ENCODE peak calls at places on chromosomes 1 and 21, in four cellular contexts. Y is stimulated activated CD4-positive, alpha-beta T cell treated with anti-CD3 and anti-CD28 coated beads, Interleukin-1b, Interleukin-23, amount 100 ng/mL, for 1 hour; N is body of pancreas; G is activated naive CD8-positive, alpha-beta T cell treated with anti-CD3 and anti-CD28 coated beads, Interleukin-2, amount 50 U/mL, for 24 hours. O is an unnamed sample.

GRCh38 chr1:225451340-225451739 is 23.5 kb upstream of the LBR start:
- DNase-seq in Y (no peak), N (no peak), G (no peak), O (peak)

GRCh38 chr1:206000641-206001339 is 2.4 kb downstream of the RAB7B start:
- DNase-seq in Y (no peak), N (no peak), G (peak), O (no peak)

GRCh38 chr1:66412689-66413088 is 121.3 kb upstream of the SGIP1 start:
- DNase-seq in Y (no peak), N (no peak), G (no peak), O (no peak)

GRCh38 chr1:179709841-179710329 is 33.2 kb upstream of the FAM163A start:
- DNase-seq in Y (no peak), N (no peak), G (no peak), O (no peak)

GRCh38 chr1:158930504-158930903 is 848 bp upstream of the PYHIN1 start:
- DNase-seq in Y (no peak), N (no peak), G (peak), O (peak)

GRCh38 chr1:33047839-33048305 is 11.2 kb upstream of the AK2 start:
- DNase-seq in Y (no peak), N (no peak), G (no peak), O (no peak)

GRCh38 chr1:119492763-119493162 is 14.2 kb upstream of the HSD3B1 start:
- DNase-seq in Y (no peak), N (no peak), G (no peak), O (no peak)

GRCh38 chr1:217568200-217568599 is 62.7 kb downstream of the GPATCH2 start:
- DNase-seq in Y (no peak), N (no peak), G (no peak), O (no peak)

GRCh38 chr1:67815303-67816095 is 17.8 kb downstream of the GNG12 start:
- DNase-seq in Y (no peak), N (no peak), G (no peak), O (peak)

GRCh38 chr1:86499987-86500593 is 31.4 kb downstream of the CLCA1 start:
- DNase-seq in Y (no peak), N (no peak), G (no peak), O (no peak)

GRCh38 chr1:77473690-77474089 is 191.9 kb downstream of the AK5 start:
- DNase-seq in Y (no peak), N (no peak), G (no peak), O (no peak)

GRCh38 chr1:19504796-19505693 is 19.7 kb upstream of the CAPZB start:
- DNase-seq in Y (no peak), N (no peak), G (no peak), O (no peak)

GRCh38 chr1:172863031-172863430 is 187.7 kb downstream of the TNFSF18 start:
- DNase-seq in Y (no peak), N (no peak), G (no peak), O (no peak)

GRCh38 chr21:28627261-28627660 is 365.4 kb downstream of the LTN1 start:
- DNase-seq in Y (no peak), N (no peak), G (no peak), O (no peak)

GRCh38 chr1:64245495-64245894 is 42.1 kb downstream of the UBE2U start:
- DNase-seq in Y (no peak), N (peak), G (no peak), O (no peak)

GRCh38 chr21:42581676-42582371 is 68.2 kb downstream of the SLC37A1 start:
- DNase-seq in Y (no peak), N (no peak), G (no peak), O (peak)

GRCh38 chr1:44784094-44785026 is 3.6 kb downstream of the BEST4 start:
- DNase-seq in Y (no peak), N (no peak), G (no peak), O (peak)

GRCh38 chr1:224496826-224497225 is 62.2 kb upstream of the WDR26 start:
- DNase-seq in Y (no peak), N (no peak), G (no peak), O (no peak)

GRCh38 chr1:161986328-161986727 is 37.3 kb downstream of the OLFML2B start:
- DNase-seq in Y (no peak), N (no peak), G (no peak), O (peak)

GRCh38 chr21:31530364-31530763 is 129.1 kb upstream of the SOD1 start:
- DNase-seq in Y (no peak), N (no peak), G (no peak), O (no peak)

GRCh38 chr21:41678016-41678935 is 88.6 kb downstream of the RIPK4 start:
- DNase-seq in Y (no peak), N (peak), G (no peak), O (peak)

GRCh38 chr21:16870116-16870515 is 642.7 kb upstream of the CXADR start:
- DNase-seq in Y (no peak), N (no peak), G (no peak), O (no peak)

GRCh38 chr21:45335761-45336534 is 48.3 kb upstream of the POFUT2 start:
- DNase-seq in Y (no peak), N (no peak), G (no peak), O (no peak)

GRCh38 chr1:93579891-93580290 is 101.7 kb downstream of the BCAR3 start:
- DNase-seq in Y (no peak), N (peak), G (no peak), O (peak)

GRCh38 chr1:220921498-220921897 is 42.3 kb downstream of the HLX start:
- DNase-seq in Y (no peak), N (no peak), G (no peak), O (no peak)

GRCh38 chr21:42336065-42336464 is 14.7 kb downstream of the TFF2 start:
- DNase-seq in Y (no peak), N (no peak), G (no peak), O (no peak)

GRCh38 chr1:159161001-159161718 is 10.3 kb upstream of the CADM3 start:
- DNase-seq in Y (peak), N (peak), G (peak), O (peak)

GRCh38 chr1:152980676-152981075 is 3.2 kb upstream of the SPRR1A start:
- DNase-seq in Y (no peak), N (no peak), G (no peak), O (no peak)

GRCh38 chr1:225819346-225820192 is 9.6 kb downstream of the EPHX1 start:
- DNase-seq in Y (no peak), N (no peak), G (no peak), O (no peak)

GRCh38 chr1:6922096-6922931 is 137.1 kb downstream of the CAMTA1 start:
- DNase-seq in Y (no peak), N (peak), G (no peak), O (peak)

GRCh38 chr21:45972716-45973474 is 8.7 kb upstream of the COL6A1 start:
- DNase-seq in Y (no peak), N (peak), G (no peak), O (peak)

GRCh38 chr1:113811353-113811887 is 856 bp downstream of the RSBN1 start:
- DNase-seq in Y (no peak), N (peak), G (peak), O (peak)

GRCh38 chr1:29682171-29682917 is 446.0 kb downstream of the PTPRU start:
- DNase-seq in Y (no peak), N (no peak), G (no peak), O (no peak)

GRCh38 chr1:75588779-75589475 is 22.0 kb downstream of the SLC44A5 start:
- DNase-seq in Y (no peak), N (no peak), G (no peak), O (no peak)

GRCh38 chr1:213481395-213481794 is 430.4 kb downstream of the RPS6KC1 start:
- DNase-seq in Y (no peak), N (no peak), G (no peak), O (no peak)

GRCh38 chr1:15950763-15951295 is 25.1 kb downstream of the ZBTB17 start:
- DNase-seq in Y (peak), N (peak), G (peak), O (no peak)

O was measured in transverse colon.